ENCODE peak calls at places on chromosome X, in five cellular contexts. D, F, I, J and Z are unnamed samples.

GRCh38 chrX:45517090-45517973 is 316.7 kb upstream of the DIPK2B start:
- DNase-seq in I (no peak), F (no peak), J (no peak), D (peak), Z (peak)

GRCh38 chrX:1673337-1673736 is 58.5 kb downstream of the ASMT start:
- DNase-seq in I (no peak), D (peak), F (no peak), J (no peak), Z (no peak)

GRCh38 chrX:123878177-123878576 is 18.3 kb downstream of the XIAP start:
- DNase-seq in D (no peak), I (no peak), F (no peak), J (no peak), Z (peak)

GRCh38 chrX:47796433-47796906 is 40.2 kb upstream of the ZNF81 start:
- DNase-seq in F (no peak), I (no peak), D (peak), J (no peak), Z (peak)

GRCh38 chrX:18946157-18946556 is 37.8 kb downstream of the PHKA2 start:
- DNase-seq in J (no peak), I (no peak), D (no peak), F (no peak), Z (no peak)

GRCh38 chrX:143634701-143635442 is 1.0 kb downstream of the SLITRK4 start:
- DNase-seq in I (no peak), J (peak), D (peak), F (no peak), Z (peak)

GRCh38 chrX:40734956-40735317 is 405 bp downstream of the MED14 start:
- DNase-seq in I (no peak), J (no peak), D (peak), F (no peak), Z (peak)

GRCh38 chrX:108167211-108167872 is 75.8 kb downstream of the ATG4A start:
- DNase-seq in F (no peak), J (no peak), I (no peak), D (peak), Z (peak)

GRCh38 chrX:10787264-10787663 is 166.9 kb upstream of the MID1 start:
- DNase-seq in F (no peak), D (no peak), J (no peak), I (no peak), Z (no peak)

GRCh38 chrX:148649145-148649645 is 148.8 kb downstream of the AFF2 start:
- DNase-seq in I (no peak), D (peak), F (no peak), J (no peak), Z (no peak)

GRCh38 chrX:15816886-15817285 is 26.6 kb downstream of the ZRSR2 start:
- DNase-seq in J (no peak), I (no peak), D (peak), F (no peak), Z (peak)

GRCh38 chrX:139044680-139045079 is 333.2 kb upstream of the FGF13 start:
- DNase-seq in F (no peak), J (no peak), I (no peak), D (no peak), Z (no peak)

GRCh38 chrX:108736509-108737479 is at the start of gene IRS4:
- DNase-seq in F (no peak), D (peak), I (no peak), J (peak), Z (no peak)

GRCh38 chrX:119398974-119399771 is at the start of gene SLC25A43:
- DNase-seq in F (no peak), D (peak), I (no peak), J (peak), Z (peak)

GRCh38 chrX:15881498-15881897 is 26.9 kb upstream of the AP1S2 start:
- DNase-seq in J (no peak), F (no peak), D (no peak), I (no peak), Z (no peak)

GRCh38 chrX:140701480-140701879 is 8.1 kb upstream of the LINC00632 start:
- DNase-seq in I (no peak), D (peak), F (peak), J (no peak), Z (peak)

GRCh38 chrX:19554786-19555185 is 39.5 kb upstream of the MAP3K15 start:
- DNase-seq in D (peak), J (no peak), F (no peak), I (peak), Z (peak)

GRCh38 chrX:53272808-53273337 is 8.5 kb downstream of the IQSEC2 start:
- DNase-seq in I (no peak), F (no peak), D (no peak), J (no peak), Z (no peak)

GRCh38 chrX:101108293-101108692 is 10.3 kb downstream of the CENPI start:
- DNase-seq in I (no peak), D (peak), J (no peak), F (no peak), Z (peak)